ENCODE peak calls at places on chromosomes 5 and 9, in four cellular contexts. A is GM10248, E is psoas muscle, S is ascending aorta. T is an unnamed sample.
A peak's percentile ranks its signal among the peaks of the same experiment; 100 is the strongest.

GRCh38 chr5:141779642-141780041 is 97.6 kb upstream of the ARAP3 start:
- DNase-seq in A (no peak), E (peak; percentile 61), S (no peak), T (no peak)

GRCh38 chr5:109455598-109456096 is 45.9 kb upstream of the PJA2 start:
- DNase-seq in S (peak; percentile 78), A (peak; percentile 66), E (no peak), T (peak; percentile 77)

GRCh38 chr9:79687131-79687447 is 115.3 kb downstream of the TLE4 start:
- DNase-seq in E (no peak), S (no peak), A (no peak), T (no peak)

GRCh38 chr5:178114325-178115135 is 1.2 kb downstream of the N4BP3 start:
- DNase-seq in S (no peak), A (no peak), E (no peak), T (no peak)

GRCh38 chr9:98202252-98202651 is 9.8 kb upstream of the CORO2A start:
- DNase-seq in S (no peak), E (peak; percentile 1), A (no peak), T (no peak)

GRCh38 chr9:107794259-107794658 is 304.7 kb upstream of the KLF4 start:
- DNase-seq in E (no peak), S (no peak), A (no peak), T (no peak)

GRCh38 chr9:21056931-21057330 is 20.8 kb downstream of the IFNB1 start:
- DNase-seq in A (no peak), E (no peak), S (no peak), T (no peak)

GRCh38 chr5:35151151-35151920 is 79.0 kb downstream of the PRLR start:
- DNase-seq in E (no peak), S (no peak), A (no peak), T (no peak)

GRCh38 chr5:78888580-78889187 is 96.4 kb downstream of the ARSB start:
- DNase-seq in E (peak; percentile 63), A (no peak), S (no peak), T (no peak)

GRCh38 chr9:82923410-82924242 is 139.3 kb downstream of the RASEF start:
- DNase-seq in A (no peak), E (no peak), S (no peak), T (no peak)

GRCh38 chr5:109656829-109657228 is 32.9 kb upstream of the MAN2A1 start:
- DNase-seq in E (no peak), S (peak; percentile 84), A (no peak), T (no peak)

GRCh38 chr9:137470785-137471184 is 11.7 kb upstream of the NSMF start:
- DNase-seq in A (no peak), E (no peak), S (no peak), T (no peak)

GRCh38 chr5:58127132-58127485 is 332.8 kb downstream of the PLK2 start:
- DNase-seq in E (no peak), A (no peak), S (no peak), T (no peak)

GRCh38 chr5:57405984-57406383 is 76.6 kb downstream of the ACTBL2 start:
- DNase-seq in S (no peak), E (no peak), A (no peak), T (no peak)

GRCh38 chr5:139417214-139417613 is 13.3 kb upstream of the SPATA24 start:
- DNase-seq in A (no peak), E (peak; percentile 60), S (peak; percentile 83), T (no peak)

GRCh38 chr5:72452515-72453259 is 54.5 kb downstream of the ZNF366 start:
- DNase-seq in E (peak; percentile 80), A (no peak), S (peak; percentile 93), T (no peak)

GRCh38 chr5:37490411-37490810 is 111.3 kb downstream of the WDR70 start:
- DNase-seq in A (no peak), S (no peak), E (no peak), T (no peak)
- TF ChIP-seq CTCF in A (no peak), S (no peak), E (no peak), T (no peak)

DNA sequence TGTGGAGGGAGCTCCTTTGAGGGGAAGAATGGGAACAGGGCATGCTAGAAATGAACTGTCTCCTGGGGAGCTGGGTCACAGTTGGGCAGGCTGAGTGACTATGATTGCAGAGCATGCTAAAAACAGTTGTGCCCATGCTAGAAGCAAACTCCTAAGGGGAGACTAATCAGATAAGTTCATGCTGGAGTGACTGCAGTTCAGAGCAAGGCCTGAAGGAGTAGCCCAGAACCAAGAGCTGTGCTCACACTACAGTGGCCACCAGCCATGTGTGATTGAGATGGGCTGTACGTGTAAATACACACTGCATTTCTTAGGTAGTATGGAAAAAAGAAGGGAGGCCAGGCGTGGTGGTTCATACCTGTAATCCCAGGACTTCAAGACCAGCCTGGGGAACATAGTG is 10.3 kb upstream of the AK1 start:
- DNase-seq in E (no peak), A (no peak), S (no peak), T (no peak)
- TF ChIP-seq CTCF in E (no peak), A (peak; percentile 6), S (no peak), T (no peak)

GRCh38 chr5:62307364-62307689 is 1.3 kb downstream of the KIF2A start:
- DNase-seq in A (no peak), S (no peak), E (no peak), T (no peak)

GRCh38 chr5:62306494-62307363 is 723 bp downstream of the KIF2A start:
- DNase-seq in S (peak; percentile 67), E (no peak), A (peak; percentile 50), T (peak; percentile 52)

GRCh38 chr5:62305715-62306493 is at the start of gene KIF2A:
- DNase-seq in S (peak; percentile 95), E (peak; percentile 94), A (peak; percentile 99), T (peak; percentile 98)

GRCh38 chr5:62308439-62308838 is 2.4 kb downstream of the KIF2A start:
- DNase-seq in E (no peak), S (no peak), A (no peak), T (no peak)

DNA sequence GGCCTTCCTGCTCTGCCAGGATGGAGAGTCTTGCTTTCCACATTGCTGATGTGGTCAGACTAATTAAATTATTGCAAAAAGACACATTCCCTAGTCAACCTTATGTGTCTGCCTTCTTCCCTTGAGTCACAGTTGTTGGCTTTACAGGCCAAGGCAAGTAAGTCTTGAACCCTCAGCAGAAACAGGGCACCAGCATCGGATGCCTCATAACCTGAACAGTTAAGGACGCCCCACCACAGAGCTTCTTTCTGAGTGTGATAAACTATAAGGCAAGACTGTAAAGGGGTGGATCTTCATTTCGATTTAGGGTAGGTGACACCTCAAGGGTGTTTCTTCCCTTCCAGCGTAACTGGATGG is 670 bp upstream of the KIF2A start:
- DNase-seq in S (no peak), E (no peak), A (no peak), T (no peak)
- TF ChIP-seq CTCF in S (no peak), E (no peak), A (no peak), T (no peak)

DNA sequence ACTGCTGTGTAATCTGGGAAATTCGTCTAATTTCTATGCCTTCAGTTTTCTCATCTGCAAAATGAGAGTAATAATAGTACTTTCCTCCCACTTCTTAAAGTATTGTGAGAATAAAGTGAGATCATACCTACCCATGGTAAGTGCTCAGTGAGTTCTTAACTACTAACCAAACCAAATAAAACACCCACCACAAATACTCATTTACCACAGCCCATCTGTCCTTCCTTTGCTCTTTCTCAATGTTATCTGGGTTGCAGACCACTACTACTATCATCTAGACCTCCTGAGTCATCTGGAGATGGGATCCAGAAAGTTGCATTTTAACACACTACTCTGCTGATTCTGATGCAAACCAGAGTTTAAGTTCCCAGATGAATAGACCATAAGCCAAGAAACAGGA is 105.3 kb upstream of the ATP10B start:
- DNase-seq in S (no peak), A (no peak), E (no peak), T (no peak)
- TF ChIP-seq CTCF in S (no peak), A (no peak), E (no peak), T (no peak)

T was measured in GM13976.